ENCODE peak calls at places on chromosomes 12 and 14, in six cellular contexts. G is IMR-90, F is sigmoid colon, B is heart left ventricle, H is body of pancreas, U is transverse colon. X is an unnamed sample. For H3K36me3, the result is how much of the 10 kb centered on the place peaks cover.

GRCh38 chr14:94591871-94592270 is 10.6 kb downstream of the SERPINA5 start:
- DNase-seq in G (no peak), F (no peak), B (no peak), H (no peak), U (no peak), X (no peak)

GRCh38 chr14:101501341-101501740 is 60.0 kb upstream of the DIO3 start:
- DNase-seq in G (no peak), F (peak), B (no peak), H (no peak), U (no peak), X (peak)

GRCh38 chr12:57173089-57173488 is 25.7 kb upstream of the LRP1-AS start:
- DNase-seq in G (no peak), F (no peak), B (no peak), H (peak), U (no peak), X (no peak)

GRCh38 chr14:67602995-67603545 is 3.0 kb upstream of the PIGH start:
- DNase-seq in G (no peak), F (no peak), B (no peak), H (no peak), U (no peak), X (no peak)

GRCh38 chr12:5430639-5431603 is 987 bp upstream of the NTF3 start:
- DNase-seq in G (peak), F (no peak), B (no peak), H (no peak), U (no peak), X (no peak)

GRCh38 chr12:94421868-94422740 is 37.6 kb downstream of the CEP83 start:
- DNase-seq in G (no peak), F (no peak), B (no peak), H (no peak), U (no peak), X (no peak)

GRCh38 chr12:124915249-124916236 is 1.1 kb upstream of the UBC start:
- DNase-seq in G (peak), F (peak), B (peak), H (peak), U (peak), X (no peak)

GRCh38 chr12:75329918-75330826 is at the start of gene CAPS2:
- DNase-seq in G (peak), F (peak), B (peak), H (peak), U (peak), X (peak)

GRCh38 chr14:75113932-75114539 is 12.8 kb downstream of the NEK9 start:
- DNase-seq in G (no peak), F (no peak), B (no peak), H (no peak), U (no peak), X (no peak)

GRCh38 chr12:115155665-115156645 is 472.0 kb upstream of the TBX3 start:
- DNase-seq in G (peak), F (no peak), B (no peak), H (no peak), U (no peak), X (no peak)

GRCh38 chr14:75470238-75470797 is 42.5 kb downstream of the JDP2 start:
- DNase-seq in G (no peak), F (peak), B (no peak), H (peak), U (peak), X (no peak)

GRCh38 chr12:91133871-91134270 is 22.6 kb upstream of the LUM start:
- DNase-seq in G (peak), F (no peak), B (no peak), H (no peak), U (no peak), X (no peak)

GRCh38 chr14:67738740-67739504 is 37.2 kb downstream of the RDH12 start:
- DNase-seq in G (peak), F (peak), B (peak), H (peak), U (peak), X (no peak)

GRCh38 chr12:118884226-118884625 is 97.1 kb upstream of the SRRM4 start:
- DNase-seq in G (no peak), F (no peak), B (no peak), H (no peak), U (no peak), X (no peak)

GRCh38 chr12:5428332-5429221 is 3.3 kb upstream of the NTF3 start:
- DNase-seq in G (peak), F (no peak), B (no peak), H (no peak), U (no peak), X (no peak)

DNA sequence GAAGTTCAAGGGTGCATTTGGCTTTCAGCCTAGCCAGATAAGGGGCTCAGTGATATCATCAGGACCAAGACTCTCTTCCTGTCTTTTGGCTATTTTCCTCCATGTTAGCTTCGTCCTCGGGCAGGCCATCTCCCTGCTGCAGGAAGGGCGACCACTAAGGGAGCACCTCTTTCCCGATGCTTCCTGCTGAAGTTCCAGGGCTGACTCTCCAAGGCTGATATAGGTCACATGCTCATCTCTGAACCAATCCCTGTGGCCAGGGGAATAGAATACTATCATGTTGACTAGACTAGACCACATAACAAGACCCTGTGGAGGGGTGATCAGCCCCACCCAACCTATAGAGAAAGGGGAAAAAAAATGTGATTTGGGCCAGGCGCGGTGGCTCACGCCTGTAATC is 9.8 kb upstream of the KRT8 start:
- DNase-seq in G (no peak), F (no peak), B (no peak), H (no peak), U (no peak), X (no peak)
- TF ChIP-seq POLR2A in G (no peak), F (no peak), B (no peak), H (no peak), U (no peak), X (no peak)

DNA sequence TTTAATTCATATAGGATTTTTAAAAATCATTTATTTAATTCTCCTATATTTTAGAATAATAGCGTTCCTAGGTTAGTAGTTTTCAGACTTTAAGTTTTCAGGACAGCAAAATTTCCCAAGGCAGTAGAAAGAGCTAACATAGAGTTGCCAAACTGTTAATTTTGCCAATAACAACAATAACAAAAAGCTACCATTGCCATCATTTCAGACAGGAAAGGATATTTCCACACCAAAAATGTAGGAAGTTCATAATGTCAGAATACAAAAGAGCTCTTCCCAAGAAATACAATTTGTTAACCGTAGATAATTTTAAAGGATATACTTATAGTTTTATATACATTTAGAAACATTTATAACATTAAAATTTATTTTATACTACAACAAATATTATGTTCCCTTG is 81.4 kb upstream of the EEA1 start:
- DNase-seq in G (no peak), F (no peak), B (no peak), H (no peak), U (no peak), X (no peak)
- H3K36me3 ChIP-seq in G (under half), F (under half), B (under half), H (under half), U (under half), X (under half)

GRCh38 chr14:70811578-70811977 is 2.3 kb upstream of the MAP3K9 start:
- DNase-seq in G (no peak), F (no peak), B (no peak), H (no peak), U (no peak), X (no peak)

GRCh38 chr14:70812124-70812818 is 3.0 kb upstream of the MAP3K9 start:
- DNase-seq in G (no peak), F (no peak), B (no peak), H (no peak), U (no peak), X (no peak)

GRCh38 chr14:70809238-70810214 is at the start of gene MAP3K9:
- DNase-seq in G (peak), F (peak), B (peak), H (peak), U (peak), X (peak)

GRCh38 chr14:70810621-70811020 is 1.3 kb upstream of the MAP3K9 start:
- DNase-seq in G (no peak), F (no peak), B (no peak), H (no peak), U (no peak), X (no peak)

DNA sequence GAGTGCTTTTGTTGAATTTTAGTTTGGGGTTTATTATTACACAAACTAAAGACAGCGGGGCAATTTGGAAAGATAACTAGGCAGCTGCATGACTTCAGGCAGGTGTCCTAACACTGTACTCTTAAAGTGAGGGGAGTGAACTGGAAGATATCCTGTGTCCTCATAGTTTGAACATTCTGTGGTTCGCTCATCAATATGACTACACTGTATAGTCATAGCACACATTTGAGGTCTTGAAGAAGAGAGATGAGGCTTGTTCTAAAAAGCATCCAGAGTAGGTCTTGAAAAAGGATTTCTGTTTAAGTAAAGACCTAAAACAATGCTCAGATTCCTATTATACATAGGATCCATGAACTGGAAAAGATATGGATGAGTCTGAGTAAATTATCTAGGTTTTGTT is 1.8 kb upstream of the MAP3K9 start:
- DNase-seq in G (peak), F (no peak), B (no peak), H (no peak), U (no peak), X (no peak)
- H3K4me3 ChIP-seq in G (no peak), F (no peak), B (no peak), H (no peak), U (no peak), X (no peak)

GRCh38 chr12:132083731-132084641 is 60.1 kb downstream of the DDX51 start:
- DNase-seq in G (peak), F (peak), B (peak), H (peak), U (peak), X (peak)
- TF ChIP-seq POLR2A in G (peak), F (peak), B (peak), H (peak), U (peak), X (peak)

DNA sequence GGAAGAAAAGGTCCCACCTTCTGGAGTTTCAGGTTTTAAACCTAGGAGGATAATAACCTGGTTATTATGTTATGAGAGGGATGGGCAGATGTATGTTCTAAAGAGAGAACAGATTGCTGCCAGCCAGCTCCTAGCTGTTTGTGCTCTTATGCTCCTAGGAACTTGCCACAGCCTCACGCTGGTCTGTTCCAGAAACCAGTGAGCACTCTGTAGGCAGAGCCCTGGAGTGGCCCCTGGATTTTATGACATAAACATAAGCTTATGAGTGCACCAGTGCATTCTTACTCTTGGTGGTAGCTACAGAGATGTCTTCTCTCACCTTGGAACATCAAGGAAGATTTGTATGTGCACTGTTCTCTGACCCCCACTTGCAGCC is 27.7 kb downstream of the KLC1 start:
- DNase-seq in G (no peak), F (no peak), B (no peak), H (no peak), U (no peak), X (no peak)
- H3K36me3 ChIP-seq in G (half or more), F (half or more), B (half or more), H (under half), U (under half), X (half or more)

GRCh38 chr12:6942331-6942665 is 1.3 kb upstream of the RNU7-1 start:
- DNase-seq in G (no peak), F (no peak), B (no peak), H (no peak), U (no peak), X (peak)

GRCh38 chr12:6944381-6945186 is 762 bp downstream of the C12orf57 start:
- DNase-seq in G (peak), F (peak), B (peak), H (peak), U (peak), X (peak)

GRCh38 chr12:6941786-6942185 is 1.8 kb upstream of the RNU7-1 start:
- DNase-seq in G (no peak), F (no peak), B (no peak), H (no peak), U (no peak), X (peak)

GRCh38 chr12:6943719-6944380 is at the start of the genes C12orf57 and RNU7-1:
- DNase-seq in G (peak), F (peak), B (peak), H (peak), U (peak), X (peak)

GRCh38 chr12:6943387-6943718 is 263 bp upstream of the RNU7-1 start:
- DNase-seq in G (peak), F (peak), B (peak), H (peak), U (peak), X (peak)
- H3K4me3 ChIP-seq in G (no peak), F (peak), B (peak), H (no peak), U (peak), X (no peak)

DNA sequence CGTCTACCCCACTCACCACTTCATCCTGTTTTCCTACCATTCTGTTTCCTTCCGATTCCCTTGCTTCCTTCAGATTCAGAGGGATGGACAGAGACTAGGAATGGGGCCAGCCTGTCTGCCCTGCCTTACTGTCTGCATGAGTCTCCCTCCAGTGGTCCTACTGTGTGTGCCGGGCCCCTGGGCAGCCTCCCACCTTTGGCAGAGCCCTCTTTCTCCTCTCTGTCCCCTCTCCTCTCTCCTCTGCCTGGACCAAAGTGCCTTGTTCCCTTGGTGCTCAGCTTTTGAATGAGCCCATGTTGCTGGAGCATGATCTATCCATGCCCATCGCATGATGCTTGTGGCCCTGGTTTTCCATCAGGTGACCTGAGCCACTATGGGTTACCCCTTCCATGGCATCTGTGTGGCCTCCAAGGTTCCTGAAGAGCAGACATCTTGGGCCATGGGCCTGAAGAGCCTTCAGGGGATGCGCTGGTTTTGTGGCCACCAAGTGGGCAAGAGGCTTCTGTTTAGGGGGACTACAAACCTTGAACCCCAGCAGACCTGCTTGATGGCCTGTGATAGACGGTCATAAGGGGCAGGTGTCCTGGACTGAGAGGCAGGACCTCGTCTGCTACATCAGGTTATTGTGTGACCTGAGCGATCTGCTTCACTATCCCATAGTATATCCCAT is 54.2 kb upstream of the BCL11B start:
- DNase-seq in G (no peak), F (no peak), B (no peak), H (no peak), U (no peak), X (no peak)
- TF ChIP-seq POLR2A in G (no peak), F (no peak), B (no peak), H (no peak), U (no peak), X (no peak)

GRCh38 chr12:110348431-110349059 is 55.0 kb downstream of the ANAPC7 start:
- DNase-seq in G (no peak), F (no peak), B (no peak), H (no peak), U (no peak), X (no peak)
- H3K36me3 ChIP-seq in G (half or more), F (half or more), B (half or more), H (under half), U (under half), X (half or more)

X was measured in spleen.